ENCODE peak calls at places on chromosome 1, in ten cellular contexts. T is neural crest cell; V is CD4-positive, alpha-beta T cell; W is neural progenitor cell; P is A549; K is GM20000; L is psoas muscle; D is endodermal cell; I is fibroblast of mammary gland; U is GM10248. A is an unnamed sample.

GRCh38 chr1:214563881-214564280 is 12.5 kb upstream of the PTPN14 start:
- DNase-seq in T (no peak), V (no peak), W (no peak), P (no peak), K (no peak), L (no peak), D (no peak), I (peak), U (no peak), A (no peak)

GRCh38 chr1:75539230-75540116 is 71.4 kb downstream of the SLC44A5 start:
- DNase-seq in T (no peak), V (no peak), W (no peak), P (peak), K (no peak), L (no peak), D (no peak), I (peak), U (no peak), A (no peak)

GRCh38 chr1:94599090-94599813 is 57.7 kb upstream of the F3 start:
- DNase-seq in T (no peak), V (no peak), W (peak), P (peak), K (no peak), L (no peak), D (peak), I (peak), U (no peak), A (no peak)

GRCh38 chr1:225470210-225470609 is 42.4 kb upstream of the LBR start:
- DNase-seq in T (no peak), V (no peak), W (no peak), P (no peak), K (no peak), L (peak), D (peak), I (no peak), U (no peak), A (no peak)

GRCh38 chr1:19892628-19893168 is 10.5 kb downstream of the OTUD3 start:
- DNase-seq in T (no peak), V (no peak), W (no peak), P (no peak), K (no peak), L (no peak), D (no peak), I (peak), U (no peak), A (no peak)

GRCh38 chr1:28507247-28507645 is 1.4 kb downstream of the RCC1 start:
- DNase-seq in T (no peak), V (no peak), W (peak), P (no peak), K (no peak), L (no peak), D (no peak), I (peak), U (no peak), A (no peak)

GRCh38 chr1:181255270-181255929 is 166.9 kb downstream of the IER5 start:
- DNase-seq in T (no peak), V (no peak), W (no peak), P (peak), K (no peak), L (no peak), D (no peak), I (peak), U (no peak), A (no peak)

GRCh38 chr1:245872475-245872874 is 634.6 kb downstream of the SMYD3 start:
- DNase-seq in T (no peak), V (no peak), W (no peak), P (no peak), K (no peak), L (no peak), D (no peak), I (no peak), U (no peak), A (no peak)

GRCh38 chr1:161226759-161227158 is 899 bp downstream of the TOMM40L start:
- DNase-seq in T (no peak), V (no peak), W (no peak), P (no peak), K (no peak), L (no peak), D (no peak), I (no peak), U (no peak), A (no peak)

GRCh38 chr1:20154306-20154831 is 15.2 kb downstream of the PLA2G2F start:
- DNase-seq in T (no peak), V (no peak), W (no peak), P (no peak), K (no peak), L (no peak), D (no peak), I (no peak), U (no peak), A (peak)

GRCh38 chr1:45263132-45263531 is 56.7 kb upstream of the ZSWIM5 start:
- DNase-seq in T (no peak), V (no peak), W (no peak), P (no peak), K (no peak), L (no peak), D (no peak), I (no peak), U (no peak), A (no peak)

DNA sequence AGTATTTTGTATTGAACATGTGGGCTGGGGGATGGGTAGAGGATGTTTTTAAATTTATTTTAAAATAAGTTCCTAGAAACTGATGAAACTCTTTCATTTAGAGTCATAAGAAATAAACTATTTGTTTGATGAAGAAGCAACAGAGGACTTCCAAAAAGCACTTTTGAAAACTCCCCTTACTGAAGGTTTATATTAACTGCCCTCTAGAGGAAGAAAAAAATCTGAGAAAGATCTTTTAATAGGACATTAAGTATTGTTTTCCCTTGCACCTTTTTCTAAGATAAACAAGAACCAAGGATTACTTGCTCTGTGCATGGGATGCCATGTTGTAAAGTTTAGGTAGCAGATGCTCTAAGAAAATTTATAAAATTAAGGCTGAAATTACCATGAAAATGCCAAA is 14.1 kb downstream of the DISP1 start:
- DNase-seq in T (no peak), V (no peak), W (no peak), P (no peak), K (no peak), L (no peak), D (no peak), I (peak), U (no peak), A (no peak)
- TF ChIP-seq CTCF in T (peak), V (no peak), W (no peak), P (peak), K (no peak), L (no peak), D (peak), I (peak), U (no peak), A (no peak)

DNA sequence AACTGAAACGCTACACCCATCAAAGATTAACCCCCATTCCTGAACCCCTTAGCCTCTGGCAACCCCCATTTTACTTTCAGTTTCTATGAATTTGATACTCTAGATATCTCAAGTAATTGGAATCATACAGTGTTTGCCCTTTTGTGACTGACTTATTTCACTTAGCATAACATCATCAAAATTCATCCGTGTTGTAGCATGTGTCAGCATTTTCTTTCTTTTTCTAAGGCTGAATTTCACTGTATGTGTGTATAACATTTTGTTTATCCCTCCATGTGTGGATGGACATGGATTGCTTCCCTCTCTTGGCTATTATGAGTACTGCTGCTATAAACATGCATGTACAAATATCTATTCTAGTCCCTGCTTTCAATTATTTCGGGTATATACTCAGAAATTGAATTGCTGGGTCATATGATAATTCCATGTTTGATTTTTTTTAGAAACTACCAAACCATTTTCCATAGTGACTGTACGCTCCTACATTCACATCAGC is 97.3 kb downstream of the MAP3K21 start:
- DNase-seq in T (no peak), V (no peak), W (no peak), P (peak), K (no peak), L (no peak), D (no peak), I (peak), U (no peak), A (no peak)
- TF ChIP-seq CTCF in T (peak), V (no peak), W (no peak), P (no peak), K (no peak), L (no peak), D (peak), I (peak), U (no peak), A (no peak)

DNA sequence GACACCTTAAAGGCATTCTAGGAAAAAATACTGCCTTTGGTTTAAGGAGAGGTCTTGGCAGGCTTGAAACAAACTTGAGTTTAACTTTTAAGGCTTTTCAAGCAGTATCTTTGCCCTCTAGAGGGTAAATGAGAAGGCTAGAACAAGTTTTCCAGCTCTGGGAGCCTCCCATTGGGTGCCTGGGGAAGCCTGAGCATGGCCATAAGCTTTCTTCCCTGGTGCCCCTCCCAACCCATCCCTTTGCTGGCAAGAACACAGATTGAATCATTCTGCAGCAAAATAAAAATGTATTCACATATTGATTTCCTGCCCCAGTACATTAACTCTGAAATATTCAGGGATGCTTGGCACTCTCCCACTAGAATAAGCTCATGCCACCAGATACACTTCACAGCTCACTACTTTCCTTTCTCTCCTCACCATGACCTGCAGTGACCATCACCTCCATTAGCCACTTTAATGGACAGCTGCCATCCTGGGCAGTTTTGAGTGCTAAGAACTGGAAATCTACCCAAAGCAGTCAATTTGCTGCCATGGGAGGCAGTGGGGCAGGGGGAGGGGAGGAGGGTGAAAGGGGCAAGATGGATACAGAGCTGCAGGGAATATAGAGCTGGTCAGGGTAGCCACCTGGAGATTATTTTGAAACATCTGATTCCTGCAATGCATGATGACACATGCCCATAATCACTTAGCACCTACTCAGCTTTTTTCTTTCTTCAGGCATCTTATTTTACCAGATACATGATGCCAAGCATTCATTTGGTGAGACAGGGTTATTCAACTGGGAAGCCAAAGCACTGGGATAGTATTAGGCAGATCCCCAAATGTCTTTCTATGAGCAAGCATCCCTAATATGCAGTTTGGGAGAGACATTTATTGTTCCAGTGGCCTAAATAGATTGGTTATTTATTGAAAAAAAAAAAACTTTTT is 140.6 kb downstream of the SYT2 start:
- DNase-seq in T (no peak), V (no peak), W (no peak), P (no peak), K (no peak), L (no peak), D (peak), I (no peak), U (no peak), A (no peak)
- TF ChIP-seq CTCF in T (no peak), V (no peak), W (no peak), P (no peak), K (no peak), L (no peak), D (no peak), I (no peak), U (no peak), A (no peak)

GRCh38 chr1:47627016-47627415 is 189.2 kb downstream of the FOXD2 start:
- DNase-seq in T (no peak), V (no peak), W (peak), P (no peak), K (no peak), L (no peak), D (peak), I (no peak), U (no peak), A (no peak)
- TF ChIP-seq CTCF in T (peak), V (no peak), W (peak), P (no peak), K (no peak), L (no peak), D (peak), I (no peak), U (no peak), A (no peak)

DNA sequence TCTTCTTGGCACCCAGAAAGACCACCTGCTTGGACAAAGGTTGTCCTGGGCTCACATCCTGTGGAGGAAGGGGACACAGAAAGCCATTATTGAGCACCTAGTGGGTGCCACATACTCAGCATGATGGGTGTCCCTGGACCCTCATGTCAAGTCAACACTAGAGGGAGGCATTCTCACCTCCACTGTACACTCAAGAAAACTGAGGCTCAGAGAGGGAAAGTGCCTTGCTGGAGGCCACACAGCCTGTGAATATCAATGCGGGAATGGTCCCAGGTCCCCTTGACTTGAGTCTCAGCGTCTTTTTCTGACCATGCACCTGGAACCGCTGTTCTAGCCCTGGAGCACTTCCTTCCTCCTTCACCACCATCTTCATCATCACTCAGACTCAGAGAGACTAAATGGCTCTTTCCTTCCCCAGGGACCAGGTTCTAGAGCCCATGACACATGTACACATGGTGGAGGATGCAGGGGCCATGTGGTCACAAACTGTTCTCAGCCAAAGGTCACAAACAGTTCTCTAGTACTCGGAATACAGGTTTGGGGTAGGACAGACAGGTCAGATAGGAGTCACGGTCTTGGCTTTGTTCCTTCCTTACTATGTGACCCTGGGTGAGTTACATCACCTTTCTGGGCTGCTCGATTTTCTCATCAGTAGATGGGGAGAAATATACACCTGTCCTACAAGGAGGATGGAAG is 89.2 kb upstream of the WNT4 start:
- DNase-seq in T (no peak), V (no peak), W (no peak), P (peak), K (no peak), L (peak), D (no peak), I (no peak), U (no peak), A (no peak)
- TF ChIP-seq CTCF in T (no peak), V (no peak), W (no peak), P (no peak), K (no peak), L (no peak), D (peak), I (no peak), U (peak), A (no peak)

DNA sequence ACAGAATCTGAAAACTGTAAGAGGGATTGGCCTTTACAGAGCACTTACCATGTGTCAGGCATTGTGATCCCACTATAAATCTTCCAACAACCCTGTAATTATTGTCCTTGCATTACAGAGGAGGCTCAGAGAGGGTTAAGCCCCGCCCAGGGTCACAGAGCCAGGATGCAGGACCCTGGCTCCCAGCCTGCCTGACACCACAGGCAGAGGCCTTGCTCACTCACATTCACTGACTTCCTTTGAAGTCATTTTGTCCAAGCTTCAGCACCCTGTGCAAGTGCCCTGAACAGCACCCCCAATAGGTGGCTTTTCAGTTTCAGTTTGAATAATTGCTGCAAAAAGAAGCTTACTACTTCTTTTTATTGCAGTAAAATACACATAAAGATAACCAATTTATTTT is 256.8 kb upstream of the NFIA start:
- DNase-seq in T (no peak), V (no peak), W (no peak), P (no peak), K (no peak), L (no peak), D (peak), I (no peak), U (no peak), A (no peak)
- TF ChIP-seq CTCF in T (peak), V (no peak), W (peak), P (no peak), K (no peak), L (no peak), D (peak), I (peak), U (no peak), A (no peak)

DNA sequence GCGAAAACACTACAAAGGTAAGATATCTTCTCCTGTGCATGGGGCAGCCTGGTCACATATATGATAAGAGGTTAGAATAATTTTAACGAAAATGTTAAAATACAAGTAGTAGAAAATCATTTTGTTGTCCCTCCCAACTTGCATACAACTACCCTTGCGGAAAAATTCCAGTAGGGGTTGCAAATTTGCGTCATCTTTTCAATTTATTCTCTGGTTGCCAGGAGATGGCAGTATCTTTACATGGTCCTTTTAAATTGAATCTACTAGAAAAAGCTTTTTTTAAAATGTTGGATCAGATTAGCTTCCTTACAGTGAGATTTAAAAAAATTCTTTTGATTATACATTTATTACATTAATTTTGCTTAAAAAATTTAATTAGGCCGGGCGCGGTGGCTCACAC is 10.9 kb downstream of the S100PBP start:
- DNase-seq in T (no peak), V (no peak), W (no peak), P (peak), K (no peak), L (no peak), D (no peak), I (no peak), U (no peak), A (no peak)
- TF ChIP-seq CTCF in T (peak), V (no peak), W (peak), P (peak), K (no peak), L (no peak), D (peak), I (no peak), U (no peak), A (peak)

A was measured in glutamatergic neuron.